ENCODE peak calls at places on chromosomes 4 and X, in four cellular contexts. J is non-pigmented ciliary epithelial cell, Q is mesendoderm, B is right atrium auricular region. K is an unnamed sample.

GRCh38 chr4:99591757-99592156 is 17.1 kb downstream of the MTTP start:
- DNase-seq in J (no peak), Q (no peak), B (no peak), K (no peak)

GRCh38 chrX:135480076-135480475 is 40.4 kb upstream of the INTS6L start:
- DNase-seq in J (no peak), Q (no peak), B (no peak), K (no peak)

GRCh38 chrX:136115124-136115908 is 32.0 kb upstream of the FHL1 start:
- DNase-seq in J (no peak), Q (no peak), B (no peak), K (no peak)

GRCh38 chrX:17705211-17705610 is 32.1 kb upstream of the SCML1 start:
- DNase-seq in J (no peak), Q (no peak), B (no peak), K (no peak)

GRCh38 chr4:89069481-89069880 is 12.5 kb upstream of the FAM13A start:
- DNase-seq in J (no peak), Q (no peak), B (no peak), K (no peak)

GRCh38 chrX:118507766-118508165 is 12.2 kb downstream of the DOCK11 start:
- DNase-seq in J (no peak), Q (no peak), B (no peak), K (no peak)

GRCh38 chrX:65702956-65703355 is 35.5 kb downstream of the MSN start:
- DNase-seq in J (no peak), Q (no peak), B (no peak), K (no peak)

GRCh38 chr4:24260922-24261581 is 323.3 kb downstream of the DHX15 start:
- DNase-seq in J (no peak), Q (no peak), B (no peak), K (no peak)

K was measured in HS-5.